ENCODE peak calls at places on chromosomes 1 and 21, in four cellular contexts. One of them, this sample, is unnamed.
A peak's percentile ranks its signal among the peaks of the same experiment; 100 is the strongest.

GRCh38 chr1:234980224-234980656 is 148.4 kb downstream of the TOMM20 start:
- DNase-seq in KBM-7: peak; percentile 45
- DNase-seq in NAMALWA: no peak
- DNase-seq in stimulated activated CD4-positive, alpha-beta T cell treated with anti-CD3 and anti-CD28 coated beads, Interleukin-1b, Interleukin-23, amount 100 ng/mL, for 1 hour: no peak
- DNase-seq in this sample: no peak

GRCh38 chr1:3186526-3186921 is 117.5 kb downstream of the PRDM16 start:
- DNase-seq in KBM-7: no peak
- DNase-seq in NAMALWA: no peak
- DNase-seq in stimulated activated CD4-positive, alpha-beta T cell treated with anti-CD3 and anti-CD28 coated beads, Interleukin-1b, Interleukin-23, amount 100 ng/mL, for 1 hour: no peak
- DNase-seq in this sample: peak; percentile 53

GRCh38 chr1:219580019-219580676 is 32.8 kb downstream of the ZC3H11B start:
- DNase-seq in KBM-7: no peak
- DNase-seq in NAMALWA: no peak
- DNase-seq in stimulated activated CD4-positive, alpha-beta T cell treated with anti-CD3 and anti-CD28 coated beads, Interleukin-1b, Interleukin-23, amount 100 ng/mL, for 1 hour: no peak
- DNase-seq in this sample: no peak

GRCh38 chr1:35725591-35725990 is 6.9 kb upstream of the C1orf216 start:
- DNase-seq in KBM-7: no peak
- DNase-seq in NAMALWA: no peak
- DNase-seq in stimulated activated CD4-positive, alpha-beta T cell treated with anti-CD3 and anti-CD28 coated beads, Interleukin-1b, Interleukin-23, amount 100 ng/mL, for 1 hour: no peak
- DNase-seq in this sample: no peak

GRCh38 chr1:201528631-201529260 is 10.2 kb upstream of the NAV1 start:
- DNase-seq in KBM-7: no peak
- DNase-seq in NAMALWA: no peak
- DNase-seq in stimulated activated CD4-positive, alpha-beta T cell treated with anti-CD3 and anti-CD28 coated beads, Interleukin-1b, Interleukin-23, amount 100 ng/mL, for 1 hour: no peak
- DNase-seq in this sample: no peak

GRCh38 chr1:168609133-168609715 is 32.8 kb downstream of the XCL1 start:
- DNase-seq in KBM-7: no peak
- DNase-seq in NAMALWA: no peak
- DNase-seq in stimulated activated CD4-positive, alpha-beta T cell treated with anti-CD3 and anti-CD28 coated beads, Interleukin-1b, Interleukin-23, amount 100 ng/mL, for 1 hour: no peak
- DNase-seq in this sample: no peak

GRCh38 chr1:42056460-42056859 is 96.8 kb upstream of the GUCA2B start:
- DNase-seq in KBM-7: no peak
- DNase-seq in NAMALWA: no peak
- DNase-seq in stimulated activated CD4-positive, alpha-beta T cell treated with anti-CD3 and anti-CD28 coated beads, Interleukin-1b, Interleukin-23, amount 100 ng/mL, for 1 hour: no peak
- DNase-seq in this sample: no peak

GRCh38 chr21:16587671-16588379 is 858.0 kb downstream of the USP25 start:
- DNase-seq in KBM-7: no peak
- DNase-seq in NAMALWA: no peak
- DNase-seq in stimulated activated CD4-positive, alpha-beta T cell treated with anti-CD3 and anti-CD28 coated beads, Interleukin-1b, Interleukin-23, amount 100 ng/mL, for 1 hour: no peak
- DNase-seq in this sample: no peak

GRCh38 chr1:241105118-241105517 is 251.9 kb downstream of the RGS7 start:
- DNase-seq in KBM-7: no peak
- DNase-seq in NAMALWA: no peak
- DNase-seq in stimulated activated CD4-positive, alpha-beta T cell treated with anti-CD3 and anti-CD28 coated beads, Interleukin-1b, Interleukin-23, amount 100 ng/mL, for 1 hour: no peak
- DNase-seq in this sample: no peak

GRCh38 chr1:17229379-17229778 is 19.5 kb upstream of the PADI3 start:
- DNase-seq in KBM-7: no peak
- DNase-seq in NAMALWA: no peak
- DNase-seq in stimulated activated CD4-positive, alpha-beta T cell treated with anti-CD3 and anti-CD28 coated beads, Interleukin-1b, Interleukin-23, amount 100 ng/mL, for 1 hour: no peak
- DNase-seq in this sample: peak; percentile 64

GRCh38 chr1:7616953-7617352 is 154.1 kb upstream of the VAMP3 start:
- DNase-seq in KBM-7: no peak
- DNase-seq in NAMALWA: no peak
- DNase-seq in stimulated activated CD4-positive, alpha-beta T cell treated with anti-CD3 and anti-CD28 coated beads, Interleukin-1b, Interleukin-23, amount 100 ng/mL, for 1 hour: no peak
- DNase-seq in this sample: no peak

GRCh38 chr1:100894622-100895539 is at the start of gene EXTL2:
- DNase-seq in KBM-7: peak; percentile 91
- DNase-seq in NAMALWA: peak; percentile 78
- DNase-seq in stimulated activated CD4-positive, alpha-beta T cell treated with anti-CD3 and anti-CD28 coated beads, Interleukin-1b, Interleukin-23, amount 100 ng/mL, for 1 hour: peak; percentile 17
- DNase-seq in this sample: peak; percentile 92

GRCh38 chr1:29503441-29503840 is 267.1 kb downstream of the PTPRU start:
- DNase-seq in KBM-7: no peak
- DNase-seq in NAMALWA: no peak
- DNase-seq in stimulated activated CD4-positive, alpha-beta T cell treated with anti-CD3 and anti-CD28 coated beads, Interleukin-1b, Interleukin-23, amount 100 ng/mL, for 1 hour: no peak
- DNase-seq in this sample: no peak

GRCh38 chr21:46078984-46079356 is 18.9 kb upstream of the COL6A2 start:
- DNase-seq in KBM-7: no peak
- DNase-seq in NAMALWA: no peak
- DNase-seq in stimulated activated CD4-positive, alpha-beta T cell treated with anti-CD3 and anti-CD28 coated beads, Interleukin-1b, Interleukin-23, amount 100 ng/mL, for 1 hour: no peak
- DNase-seq in this sample: no peak

GRCh38 chr1:9929431-9930385 is 13.5 kb downstream of the LZIC start:
- DNase-seq in KBM-7: peak; percentile 38
- DNase-seq in NAMALWA: no peak
- DNase-seq in stimulated activated CD4-positive, alpha-beta T cell treated with anti-CD3 and anti-CD28 coated beads, Interleukin-1b, Interleukin-23, amount 100 ng/mL, for 1 hour: no peak
- DNase-seq in this sample: no peak

GRCh38 chr1:235199441-235199840 is 38.4 kb upstream of the RBM34 start:
- DNase-seq in KBM-7: peak; percentile 16
- DNase-seq in NAMALWA: no peak
- DNase-seq in stimulated activated CD4-positive, alpha-beta T cell treated with anti-CD3 and anti-CD28 coated beads, Interleukin-1b, Interleukin-23, amount 100 ng/mL, for 1 hour: no peak
- DNase-seq in this sample: no peak

GRCh38 chr1:194658090-194658439 is 1471.7 kb upstream of the B3GALT2 start:
- DNase-seq in KBM-7: peak; percentile 30
- DNase-seq in NAMALWA: no peak
- DNase-seq in stimulated activated CD4-positive, alpha-beta T cell treated with anti-CD3 and anti-CD28 coated beads, Interleukin-1b, Interleukin-23, amount 100 ng/mL, for 1 hour: no peak
- DNase-seq in this sample: no peak

GRCh38 chr1:94160811-94161210 is 39.9 kb upstream of the ABCA4 start:
- DNase-seq in KBM-7: no peak
- DNase-seq in NAMALWA: no peak
- DNase-seq in stimulated activated CD4-positive, alpha-beta T cell treated with anti-CD3 and anti-CD28 coated beads, Interleukin-1b, Interleukin-23, amount 100 ng/mL, for 1 hour: no peak
- DNase-seq in this sample: no peak

GRCh38 chr1:232221790-232222499 is 408.0 kb downstream of the SIPA1L2 start:
- DNase-seq in KBM-7: no peak
- DNase-seq in NAMALWA: no peak
- DNase-seq in stimulated activated CD4-positive, alpha-beta T cell treated with anti-CD3 and anti-CD28 coated beads, Interleukin-1b, Interleukin-23, amount 100 ng/mL, for 1 hour: no peak
- DNase-seq in this sample: no peak

GRCh38 chr1:20634065-20634593 is 871 bp downstream of the PINK1 start:
- DNase-seq in KBM-7: peak; percentile 54
- DNase-seq in NAMALWA: no peak
- DNase-seq in stimulated activated CD4-positive, alpha-beta T cell treated with anti-CD3 and anti-CD28 coated beads, Interleukin-1b, Interleukin-23, amount 100 ng/mL, for 1 hour: no peak
- DNase-seq in this sample: no peak

GRCh38 chr21:35810431-35810970 is 249.8 kb downstream of the SETD4 start:
- DNase-seq in KBM-7: no peak
- DNase-seq in NAMALWA: no peak
- DNase-seq in stimulated activated CD4-positive, alpha-beta T cell treated with anti-CD3 and anti-CD28 coated beads, Interleukin-1b, Interleukin-23, amount 100 ng/mL, for 1 hour: no peak
- DNase-seq in this sample: no peak

GRCh38 chr1:211566431-211567025 is 12.4 kb downstream of the SLC30A1 start:
- DNase-seq in KBM-7: no peak
- DNase-seq in NAMALWA: no peak
- DNase-seq in stimulated activated CD4-positive, alpha-beta T cell treated with anti-CD3 and anti-CD28 coated beads, Interleukin-1b, Interleukin-23, amount 100 ng/mL, for 1 hour: no peak
- DNase-seq in this sample: no peak

GRCh38 chr1:225670806-225671733 is 18.1 kb upstream of the ENAH start:
- DNase-seq in KBM-7: no peak
- DNase-seq in NAMALWA: no peak
- DNase-seq in stimulated activated CD4-positive, alpha-beta T cell treated with anti-CD3 and anti-CD28 coated beads, Interleukin-1b, Interleukin-23, amount 100 ng/mL, for 1 hour: no peak
- DNase-seq in this sample: no peak

GRCh38 chr1:160251006-160251405 is 11.3 kb downstream of the DCAF8 start:
- DNase-seq in KBM-7: no peak
- DNase-seq in NAMALWA: no peak
- DNase-seq in stimulated activated CD4-positive, alpha-beta T cell treated with anti-CD3 and anti-CD28 coated beads, Interleukin-1b, Interleukin-23, amount 100 ng/mL, for 1 hour: no peak
- DNase-seq in this sample: no peak

GRCh38 chr1:115547661-115548060 is 94.1 kb upstream of the VANGL1 start:
- DNase-seq in KBM-7: no peak
- DNase-seq in NAMALWA: no peak
- DNase-seq in stimulated activated CD4-positive, alpha-beta T cell treated with anti-CD3 and anti-CD28 coated beads, Interleukin-1b, Interleukin-23, amount 100 ng/mL, for 1 hour: no peak
- DNase-seq in this sample: no peak

GRCh38 chr1:184051138-184051484 is 419 bp upstream of the TSEN15 start:
- DNase-seq in KBM-7: no peak
- DNase-seq in NAMALWA: no peak
- DNase-seq in stimulated activated CD4-positive, alpha-beta T cell treated with anti-CD3 and anti-CD28 coated beads, Interleukin-1b, Interleukin-23, amount 100 ng/mL, for 1 hour: no peak
- DNase-seq in this sample: no peak

GRCh38 chr1:101174722-101175121 is 62.1 kb upstream of the S1PR1 start:
- DNase-seq in KBM-7: no peak
- DNase-seq in NAMALWA: no peak
- DNase-seq in stimulated activated CD4-positive, alpha-beta T cell treated with anti-CD3 and anti-CD28 coated beads, Interleukin-1b, Interleukin-23, amount 100 ng/mL, for 1 hour: no peak
- DNase-seq in this sample: no peak

GRCh38 chr1:228278432-228278941 is 70.6 kb downstream of the OBSCN start:
- DNase-seq in KBM-7: no peak
- DNase-seq in NAMALWA: no peak
- DNase-seq in stimulated activated CD4-positive, alpha-beta T cell treated with anti-CD3 and anti-CD28 coated beads, Interleukin-1b, Interleukin-23, amount 100 ng/mL, for 1 hour: no peak
- DNase-seq in this sample: no peak

GRCh38 chr1:204331275-204331674 is 28.5 kb downstream of the PLEKHA6 start:
- DNase-seq in KBM-7: no peak
- DNase-seq in NAMALWA: no peak
- DNase-seq in stimulated activated CD4-positive, alpha-beta T cell treated with anti-CD3 and anti-CD28 coated beads, Interleukin-1b, Interleukin-23, amount 100 ng/mL, for 1 hour: no peak
- DNase-seq in this sample: peak; percentile 89

GRCh38 chr21:45975017-45975595 is 6.5 kb upstream of the COL6A1 start:
- DNase-seq in KBM-7: no peak
- DNase-seq in NAMALWA: no peak
- DNase-seq in stimulated activated CD4-positive, alpha-beta T cell treated with anti-CD3 and anti-CD28 coated beads, Interleukin-1b, Interleukin-23, amount 100 ng/mL, for 1 hour: no peak
- DNase-seq in this sample: peak; percentile 57

GRCh38 chr21:42986125-42986783 is 11.9 kb downstream of the PKNOX1 start:
- DNase-seq in KBM-7: no peak
- DNase-seq in NAMALWA: no peak
- DNase-seq in stimulated activated CD4-positive, alpha-beta T cell treated with anti-CD3 and anti-CD28 coated beads, Interleukin-1b, Interleukin-23, amount 100 ng/mL, for 1 hour: no peak
- DNase-seq in this sample: no peak

GRCh38 chr1:51168946-51169345 is 66.9 kb downstream of the C1orf185 start:
- DNase-seq in KBM-7: no peak
- DNase-seq in NAMALWA: no peak
- DNase-seq in stimulated activated CD4-positive, alpha-beta T cell treated with anti-CD3 and anti-CD28 coated beads, Interleukin-1b, Interleukin-23, amount 100 ng/mL, for 1 hour: no peak
- DNase-seq in this sample: no peak

GRCh38 chr1:79982218-79982617 is 975.7 kb upstream of the ADGRL4 start:
- DNase-seq in KBM-7: no peak
- DNase-seq in NAMALWA: peak; percentile 9
- DNase-seq in stimulated activated CD4-positive, alpha-beta T cell treated with anti-CD3 and anti-CD28 coated beads, Interleukin-1b, Interleukin-23, amount 100 ng/mL, for 1 hour: no peak
- DNase-seq in this sample: no peak

GRCh38 chr1:204255225-204255624 is 41.4 kb upstream of the GOLT1A start:
- DNase-seq in KBM-7: no peak
- DNase-seq in NAMALWA: no peak
- DNase-seq in stimulated activated CD4-positive, alpha-beta T cell treated with anti-CD3 and anti-CD28 coated beads, Interleukin-1b, Interleukin-23, amount 100 ng/mL, for 1 hour: no peak
- DNase-seq in this sample: no peak

This sample was measured in transverse colon.